ENCODE peak calls at places on chromosomes 5 and 9, in nine cellular contexts. One of them, this sample, is unnamed.

GRCh38 chr9:132447346-132447745 is 37.3 kb downstream of the CFAP77 start:
- DNase-seq in testis: no peak
- DNase-seq in stomach: no peak
- DNase-seq in prostate gland: no peak
- DNase-seq in thyroid gland: no peak
- DNase-seq in A549: no peak
- DNase-seq in breast epithelium: no peak
- DNase-seq in suprapubic skin: no peak
- DNase-seq in esophagus squamous epithelium: no peak
- DNase-seq in this sample: no peak

GRCh38 chr5:36969700-36970395 is 93.3 kb downstream of the NIPBL start:
- DNase-seq in thyroid gland: no peak
- DNase-seq in testis: no peak
- DNase-seq in esophagus squamous epithelium: no peak
- DNase-seq in suprapubic skin: no peak
- DNase-seq in stomach: no peak
- DNase-seq in prostate gland: no peak
- DNase-seq in breast epithelium: no peak
- DNase-seq in A549: no peak
- DNase-seq in this sample: no peak

GRCh38 chr5:168916266-168916665 is 337.1 kb upstream of the PANK3 start:
- DNase-seq in A549: no peak
- DNase-seq in thyroid gland: peak; percentile 30
- DNase-seq in stomach: no peak
- DNase-seq in suprapubic skin: no peak
- DNase-seq in esophagus squamous epithelium: no peak
- DNase-seq in testis: peak; percentile 75
- DNase-seq in prostate gland: no peak
- DNase-seq in breast epithelium: no peak
- DNase-seq in this sample: no peak

GRCh38 chr9:124960409-124960752 is 19.5 kb upstream of the GOLGA1 start:
- DNase-seq in esophagus squamous epithelium: no peak
- DNase-seq in testis: no peak
- DNase-seq in A549: no peak
- DNase-seq in thyroid gland: no peak
- DNase-seq in suprapubic skin: no peak
- DNase-seq in stomach: no peak
- DNase-seq in breast epithelium: no peak
- DNase-seq in prostate gland: no peak
- DNase-seq in this sample: no peak

GRCh38 chr5:154166901-154167791 is 23.4 kb upstream of the GALNT10 start:
- DNase-seq in A549: no peak
- DNase-seq in suprapubic skin: no peak
- DNase-seq in esophagus squamous epithelium: no peak
- DNase-seq in testis: no peak
- DNase-seq in breast epithelium: no peak
- DNase-seq in stomach: no peak
- DNase-seq in prostate gland: no peak
- DNase-seq in thyroid gland: no peak
- DNase-seq in this sample: no peak

GRCh38 chr5:77312411-77312810 is 101.9 kb downstream of the PDE8B start:
- DNase-seq in prostate gland: no peak
- DNase-seq in esophagus squamous epithelium: no peak
- DNase-seq in thyroid gland: no peak
- DNase-seq in suprapubic skin: no peak
- DNase-seq in A549: no peak
- DNase-seq in breast epithelium: no peak
- DNase-seq in testis: no peak
- DNase-seq in stomach: no peak
- DNase-seq in this sample: no peak

GRCh38 chr5:174190073-174190675 is 144.7 kb downstream of the NSG2 start:
- DNase-seq in prostate gland: no peak
- DNase-seq in stomach: no peak
- DNase-seq in suprapubic skin: peak; percentile 64
- DNase-seq in A549: no peak
- DNase-seq in testis: no peak
- DNase-seq in esophagus squamous epithelium: no peak
- DNase-seq in breast epithelium: no peak
- DNase-seq in thyroid gland: no peak
- DNase-seq in this sample: no peak

GRCh38 chr5:153517105-153517700 is 26.7 kb downstream of the GRIA1 start:
- DNase-seq in A549: no peak
- DNase-seq in suprapubic skin: no peak
- DNase-seq in thyroid gland: no peak
- DNase-seq in esophagus squamous epithelium: no peak
- DNase-seq in breast epithelium: no peak
- DNase-seq in stomach: no peak
- DNase-seq in testis: no peak
- DNase-seq in prostate gland: no peak
- DNase-seq in this sample: no peak

GRCh38 chr5:141476132-141476909 is 555 bp downstream of the PCDHGC3 start:
- DNase-seq in breast epithelium: no peak
- DNase-seq in testis: peak; percentile 67
- DNase-seq in stomach: peak; percentile 55
- DNase-seq in A549: peak; percentile 49
- DNase-seq in esophagus squamous epithelium: no peak
- DNase-seq in prostate gland: peak; percentile 68
- DNase-seq in thyroid gland: peak; percentile 56
- DNase-seq in suprapubic skin: no peak
- DNase-seq in this sample: no peak

GRCh38 chr9:107178302-107178701 is 104.8 kb upstream of the RAD23B start:
- DNase-seq in prostate gland: no peak
- DNase-seq in suprapubic skin: no peak
- DNase-seq in A549: no peak
- DNase-seq in esophagus squamous epithelium: no peak
- DNase-seq in thyroid gland: no peak
- DNase-seq in breast epithelium: no peak
- DNase-seq in testis: no peak
- DNase-seq in stomach: no peak
- DNase-seq in this sample: no peak

GRCh38 chr9:111961011-111961410 is 64.4 kb downstream of the UGCG start:
- DNase-seq in prostate gland: no peak
- DNase-seq in A549: no peak
- DNase-seq in breast epithelium: no peak
- DNase-seq in suprapubic skin: no peak
- DNase-seq in stomach: no peak
- DNase-seq in testis: no peak
- DNase-seq in thyroid gland: no peak
- DNase-seq in esophagus squamous epithelium: no peak
- DNase-seq in this sample: no peak

GRCh38 chr9:16712800-16713199 is 157.7 kb downstream of the BNC2 start:
- DNase-seq in breast epithelium: no peak
- DNase-seq in esophagus squamous epithelium: no peak
- DNase-seq in thyroid gland: no peak
- DNase-seq in testis: no peak
- DNase-seq in stomach: no peak
- DNase-seq in prostate gland: no peak
- DNase-seq in A549: no peak
- DNase-seq in suprapubic skin: no peak
- DNase-seq in this sample: no peak

GRCh38 chr5:158801286-158801685 is 298.4 kb downstream of the EBF1 start:
- DNase-seq in prostate gland: no peak
- DNase-seq in breast epithelium: no peak
- DNase-seq in testis: no peak
- DNase-seq in suprapubic skin: no peak
- DNase-seq in A549: no peak
- DNase-seq in stomach: no peak
- DNase-seq in thyroid gland: no peak
- DNase-seq in esophagus squamous epithelium: no peak
- DNase-seq in this sample: no peak

GRCh38 chr5:131810510-131811249 is 13.9 kb upstream of the FNIP1 start:
- DNase-seq in suprapubic skin: no peak
- DNase-seq in thyroid gland: no peak
- DNase-seq in A549: no peak
- DNase-seq in prostate gland: no peak
- DNase-seq in breast epithelium: no peak
- DNase-seq in testis: no peak
- DNase-seq in esophagus squamous epithelium: no peak
- DNase-seq in stomach: no peak
- DNase-seq in this sample: no peak

GRCh38 chr5:173735691-173736090 is 119.2 kb upstream of the BOD1 start:
- DNase-seq in breast epithelium: no peak
- DNase-seq in thyroid gland: no peak
- DNase-seq in testis: no peak
- DNase-seq in A549: no peak
- DNase-seq in stomach: no peak
- DNase-seq in suprapubic skin: no peak
- DNase-seq in prostate gland: no peak
- DNase-seq in esophagus squamous epithelium: no peak
- DNase-seq in this sample: no peak

GRCh38 chr5:36619012-36619635 is 12.7 kb downstream of the SLC1A3 start:
- DNase-seq in esophagus squamous epithelium: no peak
- DNase-seq in A549: no peak
- DNase-seq in suprapubic skin: no peak
- DNase-seq in breast epithelium: no peak
- DNase-seq in thyroid gland: no peak
- DNase-seq in testis: no peak
- DNase-seq in stomach: no peak
- DNase-seq in prostate gland: no peak
- DNase-seq in this sample: no peak

GRCh38 chr9:91492237-91492636 is 68.6 kb upstream of the NFIL3 start:
- DNase-seq in breast epithelium: no peak
- DNase-seq in thyroid gland: no peak
- DNase-seq in A549: no peak
- DNase-seq in esophagus squamous epithelium: no peak
- DNase-seq in prostate gland: no peak
- DNase-seq in testis: no peak
- DNase-seq in stomach: no peak
- DNase-seq in suprapubic skin: no peak
- DNase-seq in this sample: no peak

GRCh38 chr5:135216072-135216812 is 182.2 kb upstream of the PITX1 start:
- DNase-seq in esophagus squamous epithelium: no peak
- DNase-seq in A549: no peak
- DNase-seq in suprapubic skin: no peak
- DNase-seq in prostate gland: no peak
- DNase-seq in testis: no peak
- DNase-seq in stomach: peak; percentile 8
- DNase-seq in breast epithelium: no peak
- DNase-seq in thyroid gland: no peak
- DNase-seq in this sample: no peak

GRCh38 chr9:107650321-107650720 is 160.8 kb upstream of the KLF4 start:
- DNase-seq in prostate gland: no peak
- DNase-seq in esophagus squamous epithelium: no peak
- DNase-seq in A549: no peak
- DNase-seq in thyroid gland: no peak
- DNase-seq in testis: no peak
- DNase-seq in suprapubic skin: peak; percentile 18
- DNase-seq in breast epithelium: no peak
- DNase-seq in stomach: no peak
- DNase-seq in this sample: no peak

GRCh38 chr5:143788401-143788800 is 23.6 kb upstream of the HMHB1 start:
- DNase-seq in breast epithelium: no peak
- DNase-seq in testis: no peak
- DNase-seq in stomach: no peak
- DNase-seq in suprapubic skin: no peak
- DNase-seq in prostate gland: no peak
- DNase-seq in thyroid gland: no peak
- DNase-seq in esophagus squamous epithelium: no peak
- DNase-seq in A549: no peak
- DNase-seq in this sample: no peak

GRCh38 chr9:710951-711745 is 130.3 kb upstream of the DMRT1 start:
- DNase-seq in suprapubic skin: no peak
- DNase-seq in testis: peak; percentile 11
- DNase-seq in breast epithelium: no peak
- DNase-seq in thyroid gland: no peak
- DNase-seq in A549: no peak
- DNase-seq in stomach: no peak
- DNase-seq in prostate gland: no peak
- DNase-seq in esophagus squamous epithelium: no peak
- DNase-seq in this sample: no peak
- H3K4me1 ChIP-seq in suprapubic skin: peaks cover 52% of the 10 kb centered on the region
- H3K4me1 ChIP-seq in testis: peaks cover 35% of the 10 kb centered on the region
- H3K4me1 ChIP-seq in breast epithelium: no peaks in the 10 kb centered on the region
- H3K4me1 ChIP-seq in thyroid gland: peaks cover 45% of the 10 kb centered on the region
- H3K4me1 ChIP-seq in A549: peaks cover 10% of the 10 kb centered on the region
- H3K4me1 ChIP-seq in stomach: peaks cover 81% of the 10 kb centered on the region
- H3K4me1 ChIP-seq in prostate gland: peaks cover 5% of the 10 kb centered on the region
- H3K4me1 ChIP-seq in esophagus squamous epithelium: peaks cover 45% of the 10 kb centered on the region
- H3K4me1 ChIP-seq in this sample: peaks cover 78% of the 10 kb centered on the region

DNA sequence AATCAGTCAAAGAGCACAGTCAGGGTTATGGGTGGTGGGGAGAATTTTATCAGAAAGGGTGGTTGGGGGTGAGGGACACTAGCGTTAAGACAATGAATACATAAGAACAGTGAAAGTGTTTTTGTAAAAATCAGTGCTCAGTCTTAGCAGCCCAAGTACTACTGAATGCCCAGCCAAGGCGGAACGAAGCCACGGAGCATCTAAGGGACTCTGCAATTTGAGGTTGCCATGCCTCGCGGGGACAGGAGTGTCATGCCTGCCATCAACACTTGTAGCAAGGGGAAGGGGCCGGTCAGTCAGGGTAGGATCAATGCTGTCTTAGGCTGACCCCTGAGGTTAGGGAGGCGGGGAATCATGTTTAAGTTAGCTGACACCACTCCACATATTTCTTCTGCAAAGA is 13.3 kb downstream of the FSTL4 start:
- DNase-seq in stomach: no peak
- DNase-seq in esophagus squamous epithelium: no peak
- DNase-seq in testis: no peak
- DNase-seq in thyroid gland: no peak
- DNase-seq in suprapubic skin: no peak
- DNase-seq in breast epithelium: no peak
- DNase-seq in A549: no peak
- DNase-seq in prostate gland: no peak
- DNase-seq in this sample: no peak
- H3K4me3 ChIP-seq in stomach: no peak overlapping the region
- H3K4me3 ChIP-seq in esophagus squamous epithelium: no peak overlapping the region
- H3K4me3 ChIP-seq in testis: no peak overlapping the region
- H3K4me3 ChIP-seq in thyroid gland: no peak overlapping the region
- H3K4me3 ChIP-seq in suprapubic skin: no peak overlapping the region
- H3K4me3 ChIP-seq in breast epithelium: no peak overlapping the region
- H3K4me3 ChIP-seq in A549: no peak overlapping the region
- H3K4me3 ChIP-seq in prostate gland: no peak overlapping the region
- H3K4me3 ChIP-seq in this sample: no peak overlapping the region

GRCh38 chr9:36833954-36834353 is 200.1 kb downstream of the PAX5 start:
- DNase-seq in stomach: no peak
- DNase-seq in breast epithelium: no peak
- DNase-seq in testis: no peak
- DNase-seq in prostate gland: no peak
- DNase-seq in A549: no peak
- DNase-seq in esophagus squamous epithelium: no peak
- DNase-seq in thyroid gland: no peak
- DNase-seq in suprapubic skin: no peak
- DNase-seq in this sample: no peak
- TF ChIP-seq POLR2A in stomach: no peak
- TF ChIP-seq POLR2A in breast epithelium: no peak
- TF ChIP-seq POLR2A in testis: no peak
- TF ChIP-seq POLR2A in prostate gland: no peak
- TF ChIP-seq POLR2A in A549: no peak
- TF ChIP-seq POLR2A in esophagus squamous epithelium: no peak
- TF ChIP-seq POLR2A in thyroid gland: no peak
- TF ChIP-seq POLR2A in suprapubic skin: no peak
- TF ChIP-seq POLR2A in this sample: no peak

DNA sequence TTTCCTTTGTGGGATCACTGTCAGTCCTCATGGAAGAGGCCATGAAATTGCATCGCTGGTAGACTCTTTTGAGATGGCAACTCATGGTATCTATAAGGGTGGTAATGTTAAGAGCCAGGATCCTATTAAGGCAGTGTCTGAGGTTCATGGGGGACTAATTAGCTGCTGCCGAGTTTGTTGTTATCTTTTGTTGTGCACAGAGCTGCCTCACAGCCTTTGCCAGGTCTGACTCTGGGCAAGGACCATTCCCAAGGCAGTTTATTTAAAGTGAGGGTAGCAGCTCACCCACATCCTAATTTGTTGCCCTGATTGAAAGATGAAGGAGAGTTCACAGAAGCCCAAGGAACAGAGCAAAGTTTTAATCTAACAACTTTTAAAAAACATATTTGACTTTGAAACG is 7.9 kb downstream of the SMARCA2 start:
- DNase-seq in thyroid gland: no peak
- DNase-seq in suprapubic skin: no peak
- DNase-seq in prostate gland: no peak
- DNase-seq in testis: no peak
- DNase-seq in breast epithelium: no peak
- DNase-seq in stomach: no peak
- DNase-seq in A549: no peak
- DNase-seq in esophagus squamous epithelium: no peak
- DNase-seq in this sample: no peak
- H3K4me1 ChIP-seq in thyroid gland: peaks cover 92% of the 10 kb centered on the region
- H3K4me1 ChIP-seq in suprapubic skin: peaks cover 100% of the 10 kb centered on the region
- H3K4me1 ChIP-seq in prostate gland: peaks cover 28% of the 10 kb centered on the region
- H3K4me1 ChIP-seq in testis: peaks cover 60% of the 10 kb centered on the region
- H3K4me1 ChIP-seq in breast epithelium: peaks cover 6% of the 10 kb centered on the region
- H3K4me1 ChIP-seq in stomach: peaks cover 98% of the 10 kb centered on the region
- H3K4me1 ChIP-seq in A549: peaks cover 11% of the 10 kb centered on the region
- H3K4me1 ChIP-seq in esophagus squamous epithelium: peaks cover 51% of the 10 kb centered on the region
- H3K4me1 ChIP-seq in this sample: peaks cover 92% of the 10 kb centered on the region